ENCODE peak calls at places on chromosomes 4 and X, in ten cellular contexts. One of them, this sample, is unnamed.
A peak's percentile ranks its signal among the peaks of the same experiment; 100 is the strongest.

GRCh38 chr4:2258091-2259035 is 3.5 kb downstream of the MXD4 start:
- DNase-seq in uterus: peak; percentile 17
- DNase-seq in testis: peak; percentile 22
- DNase-seq in body of pancreas: peak; percentile 15
- DNase-seq in esophagus squamous epithelium: no peak
- DNase-seq in right lobe of liver: peak; percentile 23
- DNase-seq in suprapubic skin: peak; percentile 78
- DNase-seq in stomach: peak; percentile 24
- DNase-seq in IMR-90: no peak
- DNase-seq in adrenal gland: no peak
- DNase-seq in this sample: no peak

GRCh38 chr4:124970011-124970410 is 257.5 kb upstream of the ANKRD50 start:
- DNase-seq in uterus: no peak
- DNase-seq in testis: no peak
- DNase-seq in body of pancreas: no peak
- DNase-seq in esophagus squamous epithelium: no peak
- DNase-seq in right lobe of liver: no peak
- DNase-seq in suprapubic skin: no peak
- DNase-seq in stomach: no peak
- DNase-seq in IMR-90: peak; percentile 78
- DNase-seq in adrenal gland: no peak
- DNase-seq in this sample: no peak

GRCh38 chr4:146342600-146343192 is 128.4 kb downstream of the REELD1 start:
- DNase-seq in uterus: no peak
- DNase-seq in testis: peak; percentile 30
- DNase-seq in body of pancreas: peak; percentile 13
- DNase-seq in esophagus squamous epithelium: no peak
- DNase-seq in right lobe of liver: no peak
- DNase-seq in suprapubic skin: no peak
- DNase-seq in stomach: no peak
- DNase-seq in IMR-90: peak; percentile 47
- DNase-seq in adrenal gland: peak; percentile 38
- DNase-seq in this sample: no peak

GRCh38 chr4:3880595-3881120 is 114.5 kb downstream of the ADRA2C start:
- DNase-seq in uterus: peak; percentile 71
- DNase-seq in testis: peak; percentile 80
- DNase-seq in body of pancreas: peak; percentile 77
- DNase-seq in esophagus squamous epithelium: no peak
- DNase-seq in right lobe of liver: peak; percentile 74
- DNase-seq in suprapubic skin: peak; percentile 81
- DNase-seq in stomach: peak; percentile 75
- DNase-seq in IMR-90: peak; percentile 33
- DNase-seq in adrenal gland: peak; percentile 79
- DNase-seq in this sample: peak; percentile 79

GRCh38 chrX:65997978-65998717 is 41.7 kb downstream of the VSIG4 start:
- DNase-seq in uterus: no peak
- DNase-seq in testis: no peak
- DNase-seq in body of pancreas: no peak
- DNase-seq in esophagus squamous epithelium: no peak
- DNase-seq in right lobe of liver: no peak
- DNase-seq in suprapubic skin: no peak
- DNase-seq in stomach: no peak
- DNase-seq in IMR-90: no peak
- DNase-seq in adrenal gland: no peak
- DNase-seq in this sample: no peak

GRCh38 chr4:38673109-38673978 is 9.3 kb downstream of the KLF3 start:
- DNase-seq in uterus: peak; percentile 63
- DNase-seq in testis: peak; percentile 32
- DNase-seq in body of pancreas: peak; percentile 60
- DNase-seq in esophagus squamous epithelium: no peak
- DNase-seq in right lobe of liver: peak; percentile 70
- DNase-seq in suprapubic skin: peak; percentile 86
- DNase-seq in stomach: peak; percentile 67
- DNase-seq in IMR-90: no peak
- DNase-seq in adrenal gland: no peak
- DNase-seq in this sample: peak; percentile 64

GRCh38 chr4:35175487-35175886 is 1068.8 kb downstream of the ARAP2 start:
- DNase-seq in uterus: no peak
- DNase-seq in testis: no peak
- DNase-seq in body of pancreas: no peak
- DNase-seq in esophagus squamous epithelium: no peak
- DNase-seq in right lobe of liver: no peak
- DNase-seq in suprapubic skin: no peak
- DNase-seq in stomach: no peak
- DNase-seq in IMR-90: no peak
- DNase-seq in adrenal gland: no peak
- DNase-seq in this sample: no peak

GRCh38 chr4:136088231-136088630 is 1444.1 kb downstream of the PCDH18 start:
- DNase-seq in uterus: no peak
- DNase-seq in testis: no peak
- DNase-seq in body of pancreas: no peak
- DNase-seq in esophagus squamous epithelium: no peak
- DNase-seq in right lobe of liver: no peak
- DNase-seq in suprapubic skin: no peak
- DNase-seq in stomach: no peak
- DNase-seq in IMR-90: no peak
- DNase-seq in adrenal gland: no peak
- DNase-seq in this sample: no peak

GRCh38 chr4:147334478-147334877 is 146.4 kb upstream of the EDNRA start:
- DNase-seq in uterus: no peak
- DNase-seq in testis: no peak
- DNase-seq in body of pancreas: no peak
- DNase-seq in esophagus squamous epithelium: no peak
- DNase-seq in right lobe of liver: no peak
- DNase-seq in suprapubic skin: no peak
- DNase-seq in stomach: no peak
- DNase-seq in IMR-90: peak; percentile 86
- DNase-seq in adrenal gland: no peak
- DNase-seq in this sample: no peak

GRCh38 chr4:38266616-38267015 is 306.4 kb downstream of the PTTG2 start:
- DNase-seq in uterus: no peak
- DNase-seq in testis: no peak
- DNase-seq in body of pancreas: no peak
- DNase-seq in esophagus squamous epithelium: no peak
- DNase-seq in right lobe of liver: no peak
- DNase-seq in suprapubic skin: no peak
- DNase-seq in stomach: no peak
- DNase-seq in IMR-90: peak; percentile 48
- DNase-seq in adrenal gland: peak; percentile 90
- DNase-seq in this sample: no peak

GRCh38 chr4:73967891-73968290 is 13.9 kb downstream of the PF4 start:
- DNase-seq in uterus: no peak
- DNase-seq in testis: no peak
- DNase-seq in body of pancreas: no peak
- DNase-seq in esophagus squamous epithelium: no peak
- DNase-seq in right lobe of liver: no peak
- DNase-seq in suprapubic skin: no peak
- DNase-seq in stomach: no peak
- DNase-seq in IMR-90: no peak
- DNase-seq in adrenal gland: no peak
- DNase-seq in this sample: no peak
- H3K4me3 ChIP-seq in uterus: no peak overlapping the region
- H3K4me3 ChIP-seq in testis: no peak overlapping the region
- H3K4me3 ChIP-seq in body of pancreas: no peak overlapping the region
- H3K4me3 ChIP-seq in esophagus squamous epithelium: no peak overlapping the region
- H3K4me3 ChIP-seq in right lobe of liver: no peak overlapping the region
- H3K4me3 ChIP-seq in suprapubic skin: no peak overlapping the region
- H3K4me3 ChIP-seq in stomach: no peak overlapping the region
- H3K4me3 ChIP-seq in IMR-90: no peak overlapping the region
- H3K4me3 ChIP-seq in adrenal gland: no peak overlapping the region
- H3K4me3 ChIP-seq in this sample: no peak overlapping the region

DNA sequence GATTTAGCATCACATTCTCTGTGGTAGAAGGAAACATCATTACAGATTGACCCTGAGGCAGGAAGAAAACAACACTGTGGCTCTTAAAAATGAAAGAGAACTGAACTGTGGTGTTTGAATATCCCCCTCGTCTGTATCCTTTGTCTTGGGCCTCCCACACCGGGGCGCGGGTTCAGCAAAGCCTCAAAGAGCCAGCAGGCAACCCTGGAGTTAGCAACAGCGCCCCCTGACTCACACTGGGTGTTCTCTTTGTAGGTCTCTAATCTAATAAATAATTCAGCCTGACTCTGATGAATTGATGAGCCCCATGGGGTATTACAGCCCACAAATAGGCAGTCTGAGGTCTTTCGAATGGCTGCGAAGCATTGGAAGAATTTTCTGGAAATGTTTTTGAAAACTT is 46.1 kb upstream of the CTSO start:
- DNase-seq in uterus: no peak
- DNase-seq in testis: peak; percentile 63
- DNase-seq in body of pancreas: no peak
- DNase-seq in esophagus squamous epithelium: no peak
- DNase-seq in right lobe of liver: no peak
- DNase-seq in suprapubic skin: no peak
- DNase-seq in stomach: no peak
- DNase-seq in IMR-90: no peak
- DNase-seq in adrenal gland: no peak
- DNase-seq in this sample: no peak
- TF ChIP-seq CTCF in uterus: no peak
- TF ChIP-seq CTCF in testis: no peak
- TF ChIP-seq CTCF in body of pancreas: no peak
- TF ChIP-seq CTCF in esophagus squamous epithelium: no peak
- TF ChIP-seq CTCF in right lobe of liver: no peak
- TF ChIP-seq CTCF in suprapubic skin: no peak
- TF ChIP-seq CTCF in stomach: no peak
- TF ChIP-seq CTCF in IMR-90: no peak
- TF ChIP-seq CTCF in adrenal gland: no peak
- TF ChIP-seq CTCF in this sample: no peak

DNA sequence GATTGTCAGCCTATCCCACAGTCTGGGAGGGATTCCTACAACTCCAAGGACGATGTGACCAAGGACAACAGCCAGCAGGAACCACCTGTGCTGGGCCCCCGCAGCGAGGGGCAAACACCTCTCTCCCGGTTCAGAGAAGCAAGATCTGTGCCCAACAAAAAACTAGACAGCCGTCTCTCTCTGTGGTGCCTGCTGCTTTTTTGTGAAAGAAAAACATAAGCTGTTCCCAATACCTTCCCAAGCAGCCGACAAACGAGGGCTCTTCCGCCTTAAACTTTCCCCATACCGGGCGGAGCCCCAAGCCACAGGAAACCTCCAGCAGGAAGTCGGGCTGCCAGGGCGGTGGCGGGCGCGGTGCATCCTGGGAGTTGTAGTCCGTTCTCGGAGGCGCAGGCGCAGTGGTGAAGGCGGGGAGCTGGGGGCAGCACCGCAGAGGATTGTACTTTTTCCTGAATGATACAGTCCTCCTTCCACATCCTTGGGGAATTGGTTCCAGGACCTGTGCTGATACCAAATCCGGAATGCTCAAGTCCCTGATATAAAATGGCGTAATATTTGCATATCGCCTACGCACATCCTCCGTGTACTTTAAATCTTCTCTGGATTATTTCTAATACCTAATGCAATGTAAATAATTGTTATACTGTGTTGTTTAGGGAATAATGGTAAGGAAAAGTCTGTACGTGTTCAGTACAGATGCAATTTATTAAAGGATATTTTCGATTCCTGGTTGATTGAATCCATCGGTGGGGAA is 63.1 kb upstream of the IRF2 start:
- DNase-seq in uterus: peak; percentile 99
- DNase-seq in testis: peak; percentile 97
- DNase-seq in body of pancreas: peak; percentile 97
- DNase-seq in esophagus squamous epithelium: peak; percentile 60
- DNase-seq in right lobe of liver: peak; percentile 98
- DNase-seq in suprapubic skin: peak; percentile 99
- DNase-seq in stomach: peak; percentile 97
- DNase-seq in IMR-90: peak; percentile 93
- DNase-seq in adrenal gland: peak; percentile 98
- DNase-seq in this sample: peak; percentile 96
- TF ChIP-seq POLR2A in uterus: peak; percentile 87
- TF ChIP-seq POLR2A in testis: peak; percentile 88
- TF ChIP-seq POLR2A in body of pancreas: peak; percentile 68
- TF ChIP-seq POLR2A in esophagus squamous epithelium: peak; percentile 90
- TF ChIP-seq POLR2A in right lobe of liver: peak; percentile 87
- TF ChIP-seq POLR2A in suprapubic skin: peak; percentile 60
- TF ChIP-seq POLR2A in stomach: peak; percentile 88
- TF ChIP-seq POLR2A in IMR-90: peak; percentile 54
- TF ChIP-seq POLR2A in adrenal gland: peak; percentile 97
- TF ChIP-seq POLR2A in this sample: no peak

GRCh38 chrX:21657318-21658151 is 595 bp downstream of the KLHL34 start:
- DNase-seq in uterus: no peak
- DNase-seq in testis: no peak
- DNase-seq in body of pancreas: no peak
- DNase-seq in esophagus squamous epithelium: no peak
- DNase-seq in right lobe of liver: no peak
- DNase-seq in suprapubic skin: no peak
- DNase-seq in stomach: no peak
- DNase-seq in IMR-90: no peak
- DNase-seq in adrenal gland: no peak
- DNase-seq in this sample: no peak

GRCh38 chrX:21658746-21659145 is 616 bp upstream of the KLHL34 start:
- DNase-seq in uterus: no peak
- DNase-seq in testis: no peak
- DNase-seq in body of pancreas: no peak
- DNase-seq in esophagus squamous epithelium: no peak
- DNase-seq in right lobe of liver: no peak
- DNase-seq in suprapubic skin: no peak
- DNase-seq in stomach: no peak
- DNase-seq in IMR-90: no peak
- DNase-seq in adrenal gland: no peak
- DNase-seq in this sample: no peak

GRCh38 chrX:21656587-21657317 is 1.4 kb downstream of the KLHL34 start:
- DNase-seq in uterus: no peak
- DNase-seq in testis: no peak
- DNase-seq in body of pancreas: no peak
- DNase-seq in esophagus squamous epithelium: no peak
- DNase-seq in right lobe of liver: no peak
- DNase-seq in suprapubic skin: no peak
- DNase-seq in stomach: no peak
- DNase-seq in IMR-90: no peak
- DNase-seq in adrenal gland: no peak
- DNase-seq in this sample: no peak

GRCh38 chrX:21659320-21659719 is 1.2 kb upstream of the KLHL34 start:
- DNase-seq in uterus: no peak
- DNase-seq in testis: no peak
- DNase-seq in body of pancreas: no peak
- DNase-seq in esophagus squamous epithelium: no peak
- DNase-seq in right lobe of liver: no peak
- DNase-seq in suprapubic skin: no peak
- DNase-seq in stomach: no peak
- DNase-seq in IMR-90: no peak
- DNase-seq in adrenal gland: no peak
- DNase-seq in this sample: no peak

DNA sequence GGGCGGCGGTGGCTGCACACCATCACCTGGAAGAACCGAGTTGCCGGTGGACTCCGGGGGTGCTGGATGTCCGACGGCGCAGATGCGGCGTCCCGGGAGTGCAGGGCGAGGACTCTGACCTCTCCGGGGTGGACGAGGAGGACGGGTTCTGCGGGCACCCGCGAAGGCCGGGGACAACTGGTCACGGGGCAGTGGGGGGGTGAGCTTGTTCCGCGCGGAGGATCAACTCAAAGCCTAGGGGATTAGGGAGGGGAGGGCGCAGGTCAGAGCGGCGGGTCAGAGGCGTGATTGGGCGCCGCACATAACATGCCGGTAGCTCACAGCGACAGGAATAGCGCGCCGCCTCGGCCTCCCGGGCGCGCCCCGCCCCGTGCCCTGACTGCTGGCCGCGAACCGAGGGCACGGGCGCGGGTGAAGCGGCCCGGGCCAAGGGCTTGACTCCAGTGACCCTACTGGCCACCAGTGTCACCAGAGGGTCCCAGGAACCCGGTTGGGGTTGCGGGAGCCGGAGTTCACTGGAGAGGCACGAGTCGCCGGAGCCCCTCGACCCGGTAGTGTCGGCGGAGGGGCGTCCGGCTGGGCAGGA is at the start of gene KLHL34:
- DNase-seq in uterus: no peak
- DNase-seq in testis: no peak
- DNase-seq in body of pancreas: no peak
- DNase-seq in esophagus squamous epithelium: no peak
- DNase-seq in right lobe of liver: peak; percentile 29
- DNase-seq in suprapubic skin: no peak
- DNase-seq in stomach: no peak
- DNase-seq in IMR-90: no peak
- DNase-seq in adrenal gland: no peak
- DNase-seq in this sample: no peak
- H3K4me3 ChIP-seq in uterus: no peak within 1 kb of the TSS
- H3K4me3 ChIP-seq in testis: no peak within 1 kb of the TSS
- H3K4me3 ChIP-seq in body of pancreas: no peak within 1 kb of the TSS
- H3K4me3 ChIP-seq in esophagus squamous epithelium: peak within 1 kb of the TSS; percentile 38
- H3K4me3 ChIP-seq in right lobe of liver: no peak within 1 kb of the TSS
- H3K4me3 ChIP-seq in suprapubic skin: peak within 1 kb of the TSS; percentile 44
- H3K4me3 ChIP-seq in stomach: peak within 1 kb of the TSS; percentile 25
- H3K4me3 ChIP-seq in IMR-90: no peak within 1 kb of the TSS
- H3K4me3 ChIP-seq in adrenal gland: no peak within 1 kb of the TSS
- H3K4me3 ChIP-seq in this sample: no peak within 1 kb of the TSS

This sample was measured in thyroid gland.